ENCODE peak calls at places on chromosomes 1 and 21, in nine cellular contexts. J is A549; Y is left ventricle myocardium inferior; I is osteoblast; K is CD4-positive, alpha-beta memory T cell; S is fibroblast of lung; O is CD4-positive, CD25-positive, alpha-beta regulatory T cell; R is esophagus muscularis mucosa; C is mesenchymal stem cell. W is an unnamed sample.

GRCh38 chr1:56098956-56099355 is 480.4 kb downstream of the PLPP3 start:
- DNase-seq in J (no peak), Y (no peak), I (peak; percentile 62), K (no peak), S (peak; percentile 51), O (no peak), R (no peak), C (peak; percentile 63), W (no peak)

GRCh38 chr1:220905650-220906560 is 26.7 kb downstream of the HLX start:
- DNase-seq in J (peak; percentile 29), Y (no peak), I (no peak), K (no peak), S (no peak), O (no peak), R (no peak), C (no peak), W (no peak)

GRCh38 chr21:34946385-34947121 is 102.5 kb downstream of the RUNX1 start:
- DNase-seq in J (no peak), Y (no peak), I (no peak), K (no peak), S (no peak), O (no peak), R (no peak), C (no peak), W (no peak)

GRCh38 chr1:111441573-111442192 is 7.4 kb downstream of the WDR77 start:
- DNase-seq in J (peak; percentile 32), Y (no peak), I (peak; percentile 34), K (peak; percentile 62), S (peak; percentile 36), O (peak; percentile 64), R (peak; percentile 68), C (peak; percentile 44), W (no peak)

GRCh38 chr21:45540601-45540970 is 1.7 kb downstream of the SLC19A1 start:
- DNase-seq in J (no peak), Y (peak; percentile 13), I (no peak), K (no peak), S (no peak), O (no peak), R (no peak), C (no peak), W (no peak)

GRCh38 chr1:214551436-214552173 is at the start of gene PTPN14:
- DNase-seq in J (peak; percentile 94), Y (peak; percentile 90), I (peak; percentile 98), K (no peak), S (peak; percentile 93), O (no peak), R (peak; percentile 95), C (peak; percentile 96), W (no peak)

GRCh38 chr21:39196310-39196709 is 13.1 kb upstream of the PSMG1 start:
- DNase-seq in J (no peak), Y (no peak), I (no peak), K (no peak), S (no peak), O (no peak), R (no peak), C (no peak), W (no peak)

GRCh38 chr1:117652421-117652820 is 46.6 kb downstream of the TENT5C start:
- DNase-seq in J (no peak), Y (no peak), I (no peak), K (no peak), S (no peak), O (no peak), R (no peak), C (peak; percentile 26), W (no peak)

GRCh38 chr1:53804791-53805505 is 33.1 kb downstream of the NDC1 start:
- DNase-seq in J (no peak), Y (no peak), I (no peak), K (no peak), S (no peak), O (no peak), R (no peak), C (peak; percentile 25), W (no peak)

GRCh38 chr1:157968951-157969350 is 24.5 kb upstream of the KIRREL1 start:
- DNase-seq in J (peak; percentile 37), Y (no peak), I (peak; percentile 87), K (no peak), S (peak; percentile 93), O (no peak), R (no peak), C (peak; percentile 64), W (no peak)

GRCh38 chr1:229238674-229239415 is 32.1 kb upstream of the RAB4A start:
- DNase-seq in J (no peak), Y (no peak), I (no peak), K (no peak), S (no peak), O (no peak), R (no peak), C (no peak), W (no peak)

GRCh38 chr1:229238231-229238630 is 32.7 kb upstream of the RAB4A start:
- DNase-seq in J (no peak), Y (no peak), I (no peak), K (no peak), S (no peak), O (no peak), R (no peak), C (no peak), W (no peak)

GRCh38 chr1:229241390-229241789 is 29.5 kb upstream of the RAB4A start:
- DNase-seq in J (no peak), Y (no peak), I (no peak), K (no peak), S (no peak), O (no peak), R (no peak), C (no peak), W (no peak)

GRCh38 chr1:229243638-229244037 is 27.3 kb upstream of the RAB4A start:
- DNase-seq in J (no peak), Y (no peak), I (no peak), K (no peak), S (no peak), O (no peak), R (no peak), C (no peak), W (no peak)

DNA sequence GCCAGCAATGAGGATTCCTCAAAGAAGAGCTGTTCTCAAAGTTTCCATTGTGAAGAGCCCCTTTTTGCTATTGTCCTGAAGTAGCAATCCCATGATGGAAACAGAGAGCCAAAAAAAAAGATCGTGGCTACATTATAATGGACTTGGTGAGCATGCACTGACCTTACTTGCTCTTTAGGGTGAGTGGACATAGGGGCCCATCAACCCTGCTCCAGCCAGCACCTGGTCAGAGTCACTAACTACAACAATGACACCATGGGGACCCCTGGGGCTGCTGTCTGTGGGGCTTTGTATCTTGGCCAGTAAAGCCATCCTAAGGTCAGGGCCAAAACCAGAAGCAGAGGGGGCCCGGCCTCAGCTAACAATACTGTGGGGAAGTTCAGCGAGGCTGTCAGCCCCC is 30.4 kb upstream of the RAB4A start:
- DNase-seq in J (no peak), Y (no peak), I (no peak), K (no peak), S (no peak), O (no peak), R (no peak), C (no peak), W (no peak)
- H3K27ac ChIP-seq in J (no peak overlapping the region), Y (no peak overlapping the region), I (no peak overlapping the region), K (no peak overlapping the region), S (no peak overlapping the region), O (no peak overlapping the region), R (no peak overlapping the region), C (no peak overlapping the region), W (no peak overlapping the region)

DNA sequence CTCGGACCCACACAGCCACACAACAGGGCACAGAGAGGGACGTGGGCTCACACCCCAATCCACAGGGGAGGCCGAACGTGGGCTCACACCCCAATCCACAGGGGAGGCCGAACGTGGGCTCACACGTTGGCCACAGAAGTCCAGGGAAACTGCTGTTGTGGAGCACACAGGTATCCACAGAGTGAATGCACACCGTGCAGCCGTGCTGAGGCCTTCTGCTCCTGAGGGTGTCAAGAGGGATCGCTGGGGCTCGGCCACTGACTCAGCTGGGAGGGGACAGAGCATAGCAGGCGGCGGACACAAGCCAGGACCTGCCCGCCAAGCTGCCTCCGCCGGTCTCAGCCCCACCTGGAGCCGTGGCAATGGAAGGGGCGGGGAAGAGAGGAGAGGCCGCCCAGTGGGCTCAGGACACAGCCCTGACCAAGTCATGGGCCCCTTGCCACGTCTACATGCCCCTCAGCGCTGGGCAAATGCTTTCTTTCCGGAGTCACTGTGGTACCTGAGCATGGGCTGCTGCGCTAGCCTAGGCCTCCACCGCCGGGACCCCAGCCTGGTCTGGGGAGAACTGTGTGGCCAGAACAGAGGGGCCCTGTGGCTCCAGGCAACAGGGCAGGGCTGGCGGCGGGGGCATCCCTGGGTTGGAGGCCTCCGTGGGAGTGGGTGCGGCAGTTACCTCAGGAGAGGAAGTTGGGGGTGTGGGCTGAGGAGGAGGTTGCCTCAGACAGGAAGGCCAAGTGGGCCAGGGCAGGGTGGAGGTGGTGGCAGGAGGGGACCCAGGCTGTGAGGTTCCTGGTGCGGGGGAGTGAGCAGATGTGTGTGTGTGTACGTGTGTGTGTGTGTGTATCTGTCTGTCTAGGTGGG is 1.2 kb downstream of the SYTL1 start:
- DNase-seq in J (no peak), Y (no peak), I (peak; percentile 71), K (peak; percentile 84), S (no peak), O (peak; percentile 82), R (no peak), C (no peak), W (no peak)
- H3K4me1 ChIP-seq in J (peaks cover 23% of the 10 kb centered on the region), Y (peaks cover 11% of the 10 kb centered on the region), I (peaks cover 14% of the 10 kb centered on the region), K (peaks cover 55% of the 10 kb centered on the region), S (peaks cover 8% of the 10 kb centered on the region), O (peaks cover 48% of the 10 kb centered on the region), R (no peaks in the 10 kb centered on the region), C (peaks cover 37% of the 10 kb centered on the region), W (peaks cover 8% of the 10 kb centered on the region)

DNA sequence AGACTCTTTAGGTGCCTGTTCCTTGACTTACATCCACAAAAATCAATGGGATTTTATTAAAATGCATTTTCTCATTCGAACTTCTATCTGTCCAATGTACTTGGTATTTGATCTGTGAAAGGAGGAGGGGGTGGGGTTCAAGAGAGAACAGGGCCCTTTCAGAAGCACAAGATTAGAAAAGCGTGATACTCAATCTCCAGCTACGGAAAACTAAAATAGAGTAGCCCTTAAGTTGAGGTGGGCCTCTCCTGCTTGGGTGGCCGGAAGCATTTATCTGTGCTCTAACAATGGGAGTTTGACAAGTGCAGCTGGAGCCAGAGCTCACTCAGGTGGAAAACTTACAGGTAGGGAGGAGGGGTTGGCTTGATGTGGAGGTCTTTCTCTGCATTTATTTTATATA is 462 bp upstream of the RXRG start:
- DNase-seq in J (no peak), Y (no peak), I (no peak), K (no peak), S (no peak), O (no peak), R (no peak), C (no peak), W (no peak)
- H3K4me3 ChIP-seq in J (no peak overlapping the region), Y (peak overlapping the region; percentile 66), I (no peak overlapping the region), K (no peak overlapping the region), S (no peak overlapping the region), O (no peak overlapping the region), R (peak overlapping the region; percentile 40), C (peak overlapping the region; percentile 74), W (no peak overlapping the region)

DNA sequence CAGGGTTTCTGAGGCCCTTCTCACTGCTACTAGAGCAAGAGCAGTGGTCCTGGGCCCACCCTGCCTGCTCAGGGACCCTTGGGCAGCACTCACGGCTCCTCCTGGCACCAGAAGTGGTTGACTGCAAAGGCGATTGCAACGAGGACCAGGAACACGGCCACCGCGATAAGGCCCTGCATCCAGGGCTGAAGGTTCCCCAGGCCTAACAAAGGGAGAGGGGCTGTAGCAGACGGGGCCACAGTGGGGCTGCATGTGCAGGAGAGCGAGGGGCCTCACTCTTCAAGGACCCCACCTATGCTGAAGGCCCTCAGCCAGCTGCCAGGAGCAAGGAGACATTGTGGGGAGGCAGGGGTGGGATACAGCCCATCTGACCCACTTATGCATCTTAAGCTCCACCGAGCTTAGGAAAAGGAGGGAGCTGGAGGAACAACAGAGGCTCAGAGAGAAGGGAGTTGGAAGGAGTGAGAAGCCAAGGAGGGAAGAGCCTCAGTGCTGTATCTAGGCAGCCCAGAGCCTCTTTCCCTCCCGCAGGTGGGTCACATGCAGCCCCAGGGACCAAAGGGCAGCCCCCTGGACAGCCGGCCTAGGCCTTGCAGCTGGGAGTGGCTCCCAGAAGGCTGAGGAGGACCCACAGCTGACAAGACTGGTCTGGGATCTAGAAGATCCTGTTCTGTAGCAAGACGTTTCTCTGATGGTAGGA is 2.5 kb downstream of the PDZK1IP1 start:
- DNase-seq in J (no peak), Y (no peak), I (peak; percentile 70), K (no peak), S (no peak), O (no peak), R (peak; percentile 64), C (no peak), W (no peak)
- H3K27ac ChIP-seq in J (peak overlapping the region; percentile 31), Y (no peak overlapping the region), I (no peak overlapping the region), K (no peak overlapping the region), S (no peak overlapping the region), O (no peak overlapping the region), R (no peak overlapping the region), C (no peak overlapping the region), W (no peak overlapping the region)

W was measured in iPS DF 6.9.